ENCODE peak calls at places on chromosomes 3 and 15, in five cellular contexts. D, G, W, H and L are unnamed samples.
A peak's percentile ranks its signal among the peaks of the same experiment; 100 is the strongest.

GRCh38 chr3:194375473-194375872 is 5.9 kb upstream of the LRRC15 start:
- DNase-seq in D (peak; percentile 10), G (no peak), W (no peak), H (no peak), L (no peak)

GRCh38 chr3:138227650-138228049 is 40.5 kb downstream of the ARMC8 start:
- DNase-seq in D (no peak), G (no peak), W (no peak), H (no peak), L (no peak)

GRCh38 chr3:48186993-48187578 is 1.1 kb downstream of the CDC25A start:
- DNase-seq in D (peak; percentile 27), G (no peak), W (no peak), H (no peak), L (no peak)

GRCh38 chr15:69074011-69074842 is 59.7 kb downstream of the NOX5 start:
- DNase-seq in D (peak; percentile 72), G (peak; percentile 69), W (peak; percentile 76), H (no peak), L (peak; percentile 70)

GRCh38 chr3:901953-902778 is 190.7 kb upstream of the CNTN6 start:
- DNase-seq in D (peak; percentile 48), G (no peak), W (no peak), H (no peak), L (no peak)

GRCh38 chr3:122021811-122022401 is at the start of gene ILDR1:
- DNase-seq in D (peak; percentile 79), G (no peak), W (peak; percentile 91), H (no peak), L (peak; percentile 69)

GRCh38 chr3:129282727-129283327 is 4.2 kb downstream of the HMCES start:
- DNase-seq in D (peak; percentile 68), G (no peak), W (no peak), H (peak; percentile 58), L (no peak)

GRCh38 chr15:69712999-69713398 is 260.4 kb downstream of the RPLP1 start:
- DNase-seq in D (peak; percentile 59), G (no peak), W (no peak), H (no peak), L (no peak)

GRCh38 chr3:185823280-185824044 is 1.4 kb downstream of the IGF2BP2 start:
- DNase-seq in D (peak; percentile 38), G (peak; percentile 42), W (peak; percentile 79), H (no peak), L (peak; percentile 75)

GRCh38 chr15:68183886-68184285 is 21.2 kb downstream of the CALML4 start:
- DNase-seq in D (no peak), G (no peak), W (no peak), H (peak; percentile 28), L (no peak)

GRCh38 chr3:127464642-127465041 is 125.9 kb downstream of the TPRA1 start:
- DNase-seq in D (no peak), G (no peak), W (no peak), H (no peak), L (no peak)

GRCh38 chr3:85710490-85710889 is 751.7 kb downstream of the CADM2 start:
- DNase-seq in D (peak; percentile 72), G (no peak), W (no peak), H (no peak), L (no peak)

GRCh38 chr15:48040166-48040817 is 80.5 kb upstream of the SLC24A5 start:
- DNase-seq in D (no peak), G (no peak), W (no peak), H (peak; percentile 4), L (no peak)

GRCh38 chr3:64022451-64023186 is 675 bp downstream of the PSMD6 start:
- DNase-seq in D (peak; percentile 4), G (no peak), W (peak; percentile 63), H (no peak), L (no peak)

GRCh38 chr3:32398531-32398930 is 6.9 kb downstream of the CMTM7 start:
- DNase-seq in D (no peak), G (peak; percentile 56), W (no peak), H (no peak), L (no peak)

GRCh38 chr15:25762015-25762662 is 101.0 kb downstream of the ATP10A start:
- DNase-seq in D (no peak), G (no peak), W (no peak), H (no peak), L (no peak)

GRCh38 chr15:76939715-76940114 is 8.2 kb downstream of the RCN2 start:
- DNase-seq in D (no peak), G (no peak), W (no peak), H (no peak), L (no peak)
- TF ChIP-seq CTCF in D (no peak), G (no peak), W (no peak), H (no peak), L (no peak)

GRCh38 chr15:31136016-31136415 is 34.5 kb upstream of the TRPM1 start:
- DNase-seq in D (no peak), G (no peak), W (no peak), H (no peak), L (no peak)
- TF ChIP-seq CTCF in D (no peak), G (no peak), W (no peak), H (no peak), L (no peak)

GRCh38 chr15:90893175-90894090 is 9.1 kb downstream of the FES start:
- DNase-seq in D (no peak), G (peak; percentile 16), W (no peak), H (no peak), L (no peak)
- TF ChIP-seq CTCF in D (peak; percentile 51), G (no peak), W (no peak), H (no peak), L (no peak)

DNA sequence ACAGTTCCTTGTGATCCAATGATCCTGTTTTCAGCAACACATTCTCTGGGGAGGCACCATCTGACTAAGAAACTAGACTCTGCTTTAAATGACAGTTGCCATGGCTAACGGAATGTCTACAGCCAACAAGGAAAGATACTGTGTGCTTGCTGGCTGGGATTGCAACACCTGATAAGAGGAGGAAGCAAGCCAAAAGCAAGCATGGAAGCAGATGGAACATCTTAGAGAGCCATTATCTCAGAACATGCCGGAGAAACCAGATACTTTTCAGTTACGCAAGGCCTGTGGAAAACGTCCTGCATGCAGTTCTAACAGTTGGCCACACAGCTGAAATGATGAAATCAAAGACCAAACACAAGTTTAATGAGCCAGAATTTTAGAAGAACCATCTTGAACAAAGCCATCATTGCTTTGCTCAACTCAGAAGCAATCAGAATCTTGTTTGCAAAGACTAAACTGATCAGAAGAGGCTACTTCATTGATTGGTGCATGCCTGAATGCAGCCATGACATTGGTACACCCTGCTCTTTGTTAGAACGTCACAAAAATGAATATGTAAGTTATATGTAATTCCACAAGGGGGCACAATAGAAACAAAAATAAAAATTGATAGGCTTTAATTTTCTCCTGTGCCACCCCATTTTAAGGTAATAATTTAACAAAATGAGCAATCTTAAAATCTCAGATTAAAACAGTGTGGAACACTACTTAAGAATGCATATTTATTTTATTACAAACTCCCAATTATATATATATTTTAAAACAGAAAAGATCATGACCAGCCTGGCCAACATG is 50.8 kb downstream of the GXYLT2 start:
- DNase-seq in D (peak; percentile 66), G (no peak), W (no peak), H (peak; percentile 98), L (no peak)
- TF ChIP-seq CTCF in D (peak; percentile 81), G (peak; percentile 59), W (peak; percentile 38), H (peak; percentile 54), L (peak; percentile 82)

GRCh38 chr15:66130496-66131014 is 123.0 kb downstream of the MEGF11 start:
- DNase-seq in D (no peak), G (no peak), W (no peak), H (no peak), L (no peak)
- TF ChIP-seq CTCF in D (no peak), G (no peak), W (no peak), H (no peak), L (no peak)

GRCh38 chr3:59327324-59327939 is 277.6 kb upstream of the CFAP20DC start:
- DNase-seq in D (peak; percentile 18), G (no peak), W (no peak), H (peak; percentile 47), L (no peak)

GRCh38 chr3:59321881-59322540 is 272.2 kb upstream of the CFAP20DC start:
- DNase-seq in D (no peak), G (no peak), W (no peak), H (no peak), L (no peak)

GRCh38 chr3:59326246-59327024 is 276.6 kb upstream of the CFAP20DC start:
- DNase-seq in D (no peak), G (no peak), W (no peak), H (no peak), L (no peak)
- TF ChIP-seq CTCF in D (peak; percentile 51), G (no peak), W (no peak), H (no peak), L (peak; percentile 51)

DNA sequence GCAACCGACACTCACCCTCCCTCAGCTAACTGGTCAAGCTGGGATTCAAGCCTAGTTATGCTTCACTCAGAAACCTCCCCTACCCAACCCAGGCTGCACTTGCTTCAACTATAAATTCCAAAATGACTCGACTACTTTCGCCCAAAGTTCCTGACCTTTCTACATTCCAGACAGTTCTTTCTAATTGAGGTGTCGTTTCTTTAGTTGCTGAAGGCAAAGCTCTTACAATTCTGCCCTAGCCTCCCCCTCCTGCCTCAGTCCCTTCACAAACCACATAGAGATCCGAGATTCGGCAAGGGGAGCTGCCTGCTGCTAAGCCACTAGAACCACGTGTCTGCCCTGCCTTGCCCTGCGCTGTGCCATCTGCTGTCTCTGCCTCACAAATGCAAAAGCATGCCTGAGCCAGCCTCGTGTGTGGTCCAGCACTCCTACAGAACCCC is 74.7 kb upstream of the SH3GL3 start:
- DNase-seq in D (peak; percentile 25), G (no peak), W (no peak), H (no peak), L (no peak)
- TF ChIP-seq CTCF in D (no peak), G (no peak), W (no peak), H (no peak), L (no peak)

GRCh38 chr15:44243829-44244228 is 44.7 kb upstream of the GOLM2 start:
- DNase-seq in D (peak; percentile 48), G (no peak), W (no peak), H (no peak), L (no peak)
- TF ChIP-seq CTCF in D (peak; percentile 67), G (no peak), W (no peak), H (no peak), L (no peak)

GRCh38 chr15:74799255-74799842 is 13.3 kb upstream of the LMAN1L start:
- DNase-seq in D (no peak), G (no peak), W (no peak), H (no peak), L (no peak)
- TF ChIP-seq CTCF in D (no peak), G (no peak), W (no peak), H (no peak), L (no peak)